ENCODE peak calls at places on chromosomes 7 and 10, in seven cellular contexts. One of them, this sample, is unnamed.

GRCh38 chr7:73702226-73702625 is 17.2 kb downstream of the STX1A start:
- DNase-seq in neuronal stem cell: no peak
- DNase-seq in mesenchymal stem cell: no peak
- DNase-seq in trophoblast cell: no peak
- DNase-seq in mesendoderm: no peak
- DNase-seq in IMR-90: no peak
- DNase-seq in H1: no peak
- DNase-seq in this sample: no peak

GRCh38 chr7:38751416-38751815 is 120.2 kb upstream of the AMPH start:
- DNase-seq in mesenchymal stem cell: no peak
- DNase-seq in trophoblast cell: no peak
- DNase-seq in IMR-90: peak; percentile 10
- DNase-seq in mesendoderm: no peak
- DNase-seq in neuronal stem cell: no peak
- DNase-seq in H1: no peak
- DNase-seq in this sample: no peak

GRCh38 chr7:84139986-84140729 is 54.4 kb downstream of the SEMA3A start:
- DNase-seq in IMR-90: peak; percentile 52
- DNase-seq in neuronal stem cell: no peak
- DNase-seq in H1: no peak
- DNase-seq in trophoblast cell: no peak
- DNase-seq in mesendoderm: no peak
- DNase-seq in mesenchymal stem cell: no peak
- DNase-seq in this sample: no peak

GRCh38 chr7:2118630-2119190 is 114.0 kb downstream of the MAD1L1 start:
- DNase-seq in neuronal stem cell: no peak
- DNase-seq in IMR-90: no peak
- DNase-seq in mesenchymal stem cell: no peak
- DNase-seq in trophoblast cell: no peak
- DNase-seq in mesendoderm: no peak
- DNase-seq in H1: no peak
- DNase-seq in this sample: no peak

GRCh38 chr7:42489299-42489698 is 252.3 kb upstream of the GLI3 start:
- DNase-seq in mesendoderm: no peak
- DNase-seq in H1: no peak
- DNase-seq in trophoblast cell: no peak
- DNase-seq in IMR-90: no peak
- DNase-seq in neuronal stem cell: no peak
- DNase-seq in mesenchymal stem cell: no peak
- DNase-seq in this sample: no peak

GRCh38 chr7:113875224-113875623 is 43.6 kb downstream of the PPP1R3A start:
- DNase-seq in neuronal stem cell: no peak
- DNase-seq in mesendoderm: peak; percentile 14
- DNase-seq in mesenchymal stem cell: no peak
- DNase-seq in H1: no peak
- DNase-seq in IMR-90: no peak
- DNase-seq in trophoblast cell: no peak
- DNase-seq in this sample: no peak

GRCh38 chr7:73342645-73343044 is 14.7 kb downstream of the FKBP6 start:
- DNase-seq in IMR-90: peak; percentile 69
- DNase-seq in H1: no peak
- DNase-seq in mesendoderm: peak; percentile 93
- DNase-seq in mesenchymal stem cell: peak; percentile 80
- DNase-seq in trophoblast cell: peak; percentile 50
- DNase-seq in neuronal stem cell: peak; percentile 26
- DNase-seq in this sample: peak; percentile 68

GRCh38 chr7:27062946-27063345 is 32.9 kb downstream of the HOXA1 start:
- DNase-seq in neuronal stem cell: no peak
- DNase-seq in mesenchymal stem cell: no peak
- DNase-seq in mesendoderm: no peak
- DNase-seq in trophoblast cell: no peak
- DNase-seq in H1: no peak
- DNase-seq in IMR-90: no peak
- DNase-seq in this sample: no peak

GRCh38 chr10:103276941-103277712 is at the start of gene INA:
- DNase-seq in IMR-90: peak; percentile 61
- DNase-seq in mesendoderm: peak; percentile 87
- DNase-seq in H1: peak; percentile 88
- DNase-seq in trophoblast cell: peak; percentile 23
- DNase-seq in neuronal stem cell: peak; percentile 75
- DNase-seq in mesenchymal stem cell: peak; percentile 57
- DNase-seq in this sample: peak; percentile 86

GRCh38 chr7:5282464-5283316 is at the start of gene SLC29A4:
- DNase-seq in neuronal stem cell: no peak
- DNase-seq in H1: no peak
- DNase-seq in IMR-90: no peak
- DNase-seq in mesendoderm: peak; percentile 40
- DNase-seq in mesenchymal stem cell: peak; percentile 35
- DNase-seq in trophoblast cell: no peak
- DNase-seq in this sample: no peak

GRCh38 chr7:139370301-139370942 is 10.7 kb downstream of the LUC7L2 start:
- DNase-seq in IMR-90: no peak
- DNase-seq in H1: no peak
- DNase-seq in neuronal stem cell: no peak
- DNase-seq in mesendoderm: no peak
- DNase-seq in mesenchymal stem cell: no peak
- DNase-seq in trophoblast cell: no peak
- DNase-seq in this sample: no peak

GRCh38 chr7:80070391-80070790 is 64.2 kb upstream of the GNAI1 start:
- DNase-seq in trophoblast cell: no peak
- DNase-seq in mesenchymal stem cell: peak; percentile 50
- DNase-seq in H1: no peak
- DNase-seq in IMR-90: peak; percentile 49
- DNase-seq in mesendoderm: no peak
- DNase-seq in neuronal stem cell: no peak
- DNase-seq in this sample: no peak

GRCh38 chr10:3754727-3755439 is 30.1 kb downstream of the KLF6 start:
- DNase-seq in mesendoderm: peak; percentile 47
- DNase-seq in trophoblast cell: peak; percentile 84
- DNase-seq in H1: no peak
- DNase-seq in neuronal stem cell: no peak
- DNase-seq in IMR-90: peak; percentile 96
- DNase-seq in mesenchymal stem cell: peak; percentile 90
- DNase-seq in this sample: peak; percentile 18

GRCh38 chr7:66176914-66177313 is 28.2 kb upstream of the TPST1 start:
- DNase-seq in trophoblast cell: no peak
- DNase-seq in mesenchymal stem cell: no peak
- DNase-seq in neuronal stem cell: no peak
- DNase-seq in IMR-90: no peak
- DNase-seq in mesendoderm: no peak
- DNase-seq in H1: no peak
- DNase-seq in this sample: no peak

GRCh38 chr7:102432476-102433318 is 678 bp upstream of the ORAI2 start:
- DNase-seq in neuronal stem cell: peak; percentile 36
- DNase-seq in mesenchymal stem cell: no peak
- DNase-seq in IMR-90: no peak
- DNase-seq in mesendoderm: no peak
- DNase-seq in trophoblast cell: no peak
- DNase-seq in H1: no peak
- DNase-seq in this sample: peak; percentile 33

GRCh38 chr7:16114633-16115032 is 306.7 kb downstream of the CRPPA start:
- DNase-seq in mesenchymal stem cell: peak; percentile 37
- DNase-seq in neuronal stem cell: no peak
- DNase-seq in H1: no peak
- DNase-seq in trophoblast cell: no peak
- DNase-seq in mesendoderm: peak; percentile 37
- DNase-seq in IMR-90: peak; percentile 59
- DNase-seq in this sample: no peak

GRCh38 chr10:69851306-69851705 is 49.6 kb downstream of the COL13A1 start:
- DNase-seq in H1: no peak
- DNase-seq in neuronal stem cell: no peak
- DNase-seq in mesenchymal stem cell: no peak
- DNase-seq in trophoblast cell: no peak
- DNase-seq in IMR-90: no peak
- DNase-seq in mesendoderm: no peak
- DNase-seq in this sample: no peak

GRCh38 chr7:158374586-158374985 is 213.0 kb downstream of the PTPRN2 start:
- DNase-seq in mesenchymal stem cell: no peak
- DNase-seq in neuronal stem cell: no peak
- DNase-seq in IMR-90: no peak
- DNase-seq in H1: no peak
- DNase-seq in mesendoderm: no peak
- DNase-seq in trophoblast cell: no peak
- DNase-seq in this sample: no peak

GRCh38 chr7:50497068-50497642 is 47.0 kb upstream of the FIGNL1 start:
- DNase-seq in neuronal stem cell: no peak
- DNase-seq in mesendoderm: peak; percentile 31
- DNase-seq in trophoblast cell: peak; percentile 72
- DNase-seq in H1: no peak
- DNase-seq in mesenchymal stem cell: peak; percentile 76
- DNase-seq in IMR-90: peak; percentile 12
- DNase-seq in this sample: no peak

GRCh38 chr7:115494529-115495147 is 535.9 kb downstream of the TFEC start:
- DNase-seq in neuronal stem cell: no peak
- DNase-seq in H1: no peak
- DNase-seq in mesendoderm: no peak
- DNase-seq in IMR-90: no peak
- DNase-seq in trophoblast cell: no peak
- DNase-seq in mesenchymal stem cell: no peak
- DNase-seq in this sample: no peak

GRCh38 chr7:102236592-102237287 is 49.9 kb upstream of the SH2B2 start:
- DNase-seq in IMR-90: peak; percentile 56
- DNase-seq in H1: peak; percentile 86
- DNase-seq in trophoblast cell: peak; percentile 58
- DNase-seq in mesendoderm: peak; percentile 61
- DNase-seq in mesenchymal stem cell: peak; percentile 70
- DNase-seq in neuronal stem cell: peak; percentile 53
- DNase-seq in this sample: peak; percentile 76

GRCh38 chr7:151392426-151392825 is 17.4 kb downstream of the WDR86 start:
- DNase-seq in H1: no peak
- DNase-seq in mesendoderm: no peak
- DNase-seq in trophoblast cell: no peak
- DNase-seq in IMR-90: no peak
- DNase-seq in neuronal stem cell: no peak
- DNase-seq in mesenchymal stem cell: no peak
- DNase-seq in this sample: no peak

GRCh38 chr7:72444023-72444776 is 32.1 kb upstream of the CALN1 start:
- DNase-seq in mesendoderm: no peak
- DNase-seq in trophoblast cell: no peak
- DNase-seq in H1: no peak
- DNase-seq in neuronal stem cell: no peak
- DNase-seq in mesenchymal stem cell: no peak
- DNase-seq in IMR-90: no peak
- DNase-seq in this sample: no peak

GRCh38 chr7:31648288-31648687 is 38.7 kb upstream of the PPP1R17 start:
- DNase-seq in mesendoderm: peak; percentile 22
- DNase-seq in neuronal stem cell: no peak
- DNase-seq in mesenchymal stem cell: peak; percentile 2
- DNase-seq in H1: no peak
- DNase-seq in trophoblast cell: no peak
- DNase-seq in IMR-90: peak; percentile 1
- DNase-seq in this sample: no peak
- H3K4ac ChIP-seq in mesendoderm: no peak overlapping the region
- H3K4ac ChIP-seq in neuronal stem cell: no peak overlapping the region
- H3K4ac ChIP-seq in mesenchymal stem cell: no peak overlapping the region
- H3K4ac ChIP-seq in H1: no peak overlapping the region
- H3K4ac ChIP-seq in trophoblast cell: no peak overlapping the region
- H3K4ac ChIP-seq in IMR-90: no peak overlapping the region
- H3K4ac ChIP-seq in this sample: no peak overlapping the region

DNA sequence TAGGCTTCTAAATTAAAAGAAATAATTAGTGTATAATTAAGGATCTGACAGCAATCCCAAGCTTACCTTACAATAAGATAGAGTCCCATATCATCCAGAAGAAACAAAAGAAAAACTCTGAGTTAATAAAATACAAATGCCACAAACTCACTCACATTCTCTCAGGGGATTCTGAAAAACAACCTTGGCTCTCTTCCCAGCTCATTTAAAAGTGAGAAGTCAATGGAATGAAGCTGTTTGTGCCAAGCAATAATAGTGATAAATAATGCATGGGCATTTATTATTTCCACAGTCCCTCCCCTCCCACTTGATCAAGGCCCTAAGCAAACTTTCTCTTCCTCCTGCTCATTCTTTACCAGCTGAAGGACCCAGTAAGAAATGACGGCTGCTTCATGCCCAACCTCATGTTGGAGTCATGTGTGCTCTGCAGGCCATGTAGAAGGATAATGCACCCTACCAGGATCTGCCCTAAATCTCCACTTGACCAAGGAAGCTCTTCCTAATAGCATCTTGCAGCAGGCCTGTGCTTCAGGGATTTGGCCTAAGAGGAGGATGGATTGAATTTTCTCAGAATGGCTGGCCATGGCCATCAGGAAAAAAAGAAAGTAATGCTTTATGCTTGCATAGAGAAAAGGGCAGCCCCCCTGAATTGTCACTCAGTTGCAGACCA is 451.3 kb downstream of the GPAM start:
- DNase-seq in H1: no peak
- DNase-seq in mesenchymal stem cell: no peak
- DNase-seq in mesendoderm: no peak
- DNase-seq in neuronal stem cell: no peak
- DNase-seq in IMR-90: no peak
- DNase-seq in trophoblast cell: no peak
- DNase-seq in this sample: no peak
- H2AK5ac ChIP-seq in H1: no peak overlapping the region
- H2AK5ac ChIP-seq in mesenchymal stem cell: no peak overlapping the region
- H2AK5ac ChIP-seq in mesendoderm: no peak overlapping the region
- H2AK5ac ChIP-seq in neuronal stem cell: no peak overlapping the region
- H2AK5ac ChIP-seq in IMR-90: no peak overlapping the region
- H2AK5ac ChIP-seq in trophoblast cell: no peak overlapping the region
- H2AK5ac ChIP-seq in this sample: no peak overlapping the region

GRCh38 chr10:14126697-14127440 is 203.9 kb downstream of the FRMD4A start:
- DNase-seq in mesendoderm: no peak
- DNase-seq in mesenchymal stem cell: peak; percentile 5
- DNase-seq in neuronal stem cell: no peak
- DNase-seq in IMR-90: peak; percentile 67
- DNase-seq in trophoblast cell: no peak
- DNase-seq in H1: no peak
- DNase-seq in this sample: no peak
- H3K4ac ChIP-seq in mesendoderm: no peak overlapping the region
- H3K4ac ChIP-seq in mesenchymal stem cell: no peak overlapping the region
- H3K4ac ChIP-seq in neuronal stem cell: no peak overlapping the region
- H3K4ac ChIP-seq in IMR-90: peak overlapping the region; percentile 58
- H3K4ac ChIP-seq in trophoblast cell: no peak overlapping the region
- H3K4ac ChIP-seq in H1: no peak overlapping the region
- H3K4ac ChIP-seq in this sample: no peak overlapping the region

GRCh38 chr10:123942114-123942513 is 50.5 kb upstream of the CPXM2 start:
- DNase-seq in trophoblast cell: no peak
- DNase-seq in mesendoderm: peak; percentile 94
- DNase-seq in IMR-90: no peak
- DNase-seq in mesenchymal stem cell: no peak
- DNase-seq in H1: no peak
- DNase-seq in neuronal stem cell: no peak
- DNase-seq in this sample: peak; percentile 12

GRCh38 chr10:123945506-123945905 is 53.9 kb upstream of the CPXM2 start:
- DNase-seq in mesenchymal stem cell: peak; percentile 21
- DNase-seq in trophoblast cell: no peak
- DNase-seq in neuronal stem cell: no peak
- DNase-seq in H1: no peak
- DNase-seq in mesendoderm: peak; percentile 82
- DNase-seq in IMR-90: peak; percentile 2
- DNase-seq in this sample: peak; percentile 42

GRCh38 chr10:123943307-123943706 is 51.7 kb upstream of the CPXM2 start:
- DNase-seq in H1: no peak
- DNase-seq in mesendoderm: no peak
- DNase-seq in trophoblast cell: no peak
- DNase-seq in neuronal stem cell: no peak
- DNase-seq in IMR-90: no peak
- DNase-seq in mesenchymal stem cell: no peak
- DNase-seq in this sample: no peak

GRCh38 chr10:123948030-123948823 is 56.6 kb upstream of the CPXM2 start:
- DNase-seq in IMR-90: no peak
- DNase-seq in trophoblast cell: no peak
- DNase-seq in mesenchymal stem cell: no peak
- DNase-seq in H1: no peak
- DNase-seq in neuronal stem cell: no peak
- DNase-seq in mesendoderm: no peak
- DNase-seq in this sample: peak; percentile 50

GRCh38 chr10:123944661-123945060 is 53.1 kb upstream of the CPXM2 start:
- DNase-seq in mesenchymal stem cell: no peak
- DNase-seq in IMR-90: no peak
- DNase-seq in neuronal stem cell: no peak
- DNase-seq in mesendoderm: no peak
- DNase-seq in H1: no peak
- DNase-seq in trophoblast cell: no peak
- DNase-seq in this sample: no peak
- H2AK5ac ChIP-seq in mesenchymal stem cell: no peak overlapping the region
- H2AK5ac ChIP-seq in IMR-90: no peak overlapping the region
- H2AK5ac ChIP-seq in neuronal stem cell: no peak overlapping the region
- H2AK5ac ChIP-seq in mesendoderm: no peak overlapping the region
- H2AK5ac ChIP-seq in H1: no peak overlapping the region
- H2AK5ac ChIP-seq in trophoblast cell: no peak overlapping the region
- H2AK5ac ChIP-seq in this sample: no peak overlapping the region

This sample was measured in H9.